ENCODE peak calls at places on chromosomes 16 and 17, in eight cellular contexts. D, E, O, N, Q, B, K and R are unnamed samples.

GRCh38 chr16:31487720-31488629 is 5.1 kb downstream of the SLC5A2 start:
- DNase-seq in E (peak), O (peak), N (peak), K (peak), Q (peak), D (peak), B (peak), R (peak)

GRCh38 chr16:66478733-66479511 is 51.8 kb downstream of the BEAN1 start:
- DNase-seq in K (peak), Q (peak), N (peak), E (peak), D (peak), B (peak), O (peak), R (peak)

GRCh38 chr16:966505-966904 is 4.3 kb downstream of the LMF1 start:
- DNase-seq in D (no peak), B (no peak), K (no peak), O (no peak), Q (no peak), E (no peak), N (no peak), R (no peak)

GRCh38 chr16:56985288-56985961 is 3.9 kb upstream of the NLRC5 start:
- DNase-seq in E (peak), D (peak), K (peak), B (no peak), O (peak), Q (peak), N (peak), R (no peak)

GRCh38 chr17:34199932-34200534 is 55.1 kb upstream of the CCL2 start:
- DNase-seq in E (peak), O (peak), B (peak), D (peak), N (peak), K (peak), Q (peak), R (peak)

GRCh38 chr16:4654946-4655590 is 30.4 kb downstream of the MGRN1 start:
- DNase-seq in B (no peak), O (no peak), D (no peak), Q (no peak), N (no peak), K (no peak), E (no peak), R (no peak)

GRCh38 chr16:57761957-57762356 is 26.4 kb downstream of the KATNB1 start:
- DNase-seq in E (no peak), B (no peak), K (no peak), Q (no peak), D (no peak), N (no peak), O (no peak), R (no peak)

GRCh38 chr17:40850287-40850972 is 16.6 kb downstream of the KRT12 start:
- DNase-seq in O (peak), Q (no peak), E (peak), B (no peak), N (no peak), D (peak), K (no peak), R (no peak)

GRCh38 chr17:61495161-61495857 is 43.1 kb downstream of the TBX4 start:
- DNase-seq in B (no peak), D (peak), O (peak), N (no peak), E (peak), Q (no peak), K (peak), R (no peak)

GRCh38 chr16:16139061-16139460 is 84.2 kb downstream of the ABCC6 start:
- DNase-seq in Q (no peak), N (no peak), D (no peak), B (no peak), K (no peak), O (no peak), E (no peak), R (no peak)

GRCh38 chr17:76540381-76541300 is 797 bp downstream of the PRCD start:
- DNase-seq in O (peak), K (peak), Q (peak), E (peak), N (peak), D (peak), B (peak), R (peak)

GRCh38 chr16:67884684-67885083 is at the start of gene NRN1L:
- DNase-seq in K (peak), E (peak), Q (peak), B (peak), N (peak), O (peak), D (peak), R (peak)

GRCh38 chr17:40516581-40517285 is 15.3 kb upstream of the TNS4 start:
- DNase-seq in Q (no peak), E (no peak), K (peak), O (no peak), B (no peak), D (no peak), N (peak), R (no peak)

GRCh38 chr16:58040496-58040846 is 14.9 kb downstream of the MMP15 start:
- DNase-seq in K (no peak), D (no peak), N (no peak), O (no peak), B (no peak), E (no peak), Q (no peak), R (no peak)

GRCh38 chr16:68902376-68903345 is 59.3 kb downstream of the TANGO6 start:
- DNase-seq in O (peak), Q (no peak), N (peak), E (peak), D (peak), B (peak), K (peak), R (peak)

GRCh38 chr17:42484304-42484703 is 25.6 kb downstream of the ATP6V0A1 start:
- DNase-seq in B (no peak), N (peak), D (no peak), O (no peak), Q (no peak), E (no peak), K (peak), R (no peak)

GRCh38 chr17:78240012-78240655 is 8.7 kb downstream of the TMEM235 start:
- DNase-seq in D (no peak), O (no peak), B (no peak), N (no peak), E (no peak), K (no peak), Q (no peak), R (no peak)

GRCh38 chr17:64950871-64951270 is 31.6 kb upstream of the LRRC37A3 start:
- DNase-seq in K (no peak), D (no peak), E (no peak), O (peak), Q (no peak), N (no peak), B (no peak), R (no peak)

GRCh38 chr17:67474081-67474661 is 97.1 kb downstream of the PITPNC1 start:
- DNase-seq in Q (peak), N (no peak), E (peak), O (peak), K (peak), B (no peak), D (no peak), R (no peak)

GRCh38 chr17:57615836-57616235 is 129.3 kb downstream of the CCDC182 start:
- DNase-seq in E (no peak), N (no peak), Q (no peak), D (no peak), K (no peak), O (no peak), B (no peak), R (no peak)

GRCh38 chr17:58166682-58167081 is at the start of gene OR4D2:
- DNase-seq in K (no peak), E (no peak), O (no peak), N (no peak), B (no peak), D (no peak), Q (no peak), R (no peak)

GRCh38 chr16:1038932-1039331 is 33.6 kb upstream of the SSTR5 start:
- DNase-seq in O (no peak), Q (peak), K (no peak), E (no peak), B (no peak), N (no peak), D (no peak), R (no peak)

GRCh38 chr17:42266918-42267766 is 9.0 kb downstream of the STAT5B start:
- DNase-seq in B (no peak), Q (no peak), K (peak), O (peak), N (no peak), E (peak), D (no peak), R (no peak)

GRCh38 chr17:36048061-36048460 is 16.0 kb upstream of the CCL18 start:
- DNase-seq in Q (no peak), E (no peak), O (no peak), B (no peak), K (no peak), D (no peak), N (no peak), R (no peak)

GRCh38 chr17:77445908-77446535 is 305.3 kb downstream of the SEC14L1 start:
- DNase-seq in Q (no peak), N (peak), E (no peak), O (peak), K (peak), D (no peak), B (no peak), R (no peak)

GRCh38 chr17:32327911-32328310 is 14.1 kb downstream of the C17orf75 start:
- DNase-seq in O (no peak), E (no peak), K (no peak), B (no peak), Q (no peak), N (no peak), D (no peak), R (no peak)

GRCh38 chr16:73016488-73016830 is 31.5 kb downstream of the ZFHX3 start:
- DNase-seq in N (no peak), K (no peak), E (no peak), Q (no peak), D (no peak), B (no peak), O (no peak), R (no peak)

GRCh38 chr16:84275562-84276151 is 19.0 kb upstream of the WFDC1 start:
- DNase-seq in Q (no peak), N (no peak), O (no peak), E (no peak), D (no peak), K (no peak), B (no peak), R (no peak)

GRCh38 chr17:46922804-46923635 is at the start of gene GOSR2:
- DNase-seq in E (peak), K (peak), N (peak), Q (peak), D (peak), B (peak), O (peak), R (peak)

GRCh38 chr17:79668344-79669250 is 57.7 kb upstream of the RBFOX3 start:
- DNase-seq in E (no peak), B (no peak), K (no peak), N (no peak), Q (no peak), O (no peak), D (no peak), R (no peak)

GRCh38 chr17:17677299-17678040 is 3.8 kb upstream of the RAI1 start:
- DNase-seq in K (no peak), N (no peak), B (no peak), O (no peak), E (no peak), Q (no peak), D (no peak), R (no peak)

GRCh38 chr16:16778322-16778721 is 399.4 kb downstream of the NPIPA7 start:
- DNase-seq in D (no peak), N (no peak), K (no peak), Q (no peak), E (no peak), O (no peak), B (no peak), R (peak)

GRCh38 chr17:46135126-46135812 is 58.0 kb downstream of the KANSL1 start:
- DNase-seq in Q (no peak), D (no peak), B (no peak), N (no peak), K (peak), O (peak), E (peak), R (no peak)

GRCh38 chr17:41340934-41341861 is 9.4 kb downstream of the KRT33A start:
- DNase-seq in E (no peak), Q (no peak), N (no peak), O (no peak), D (no peak), K (no peak), B (no peak), R (no peak)

GRCh38 chr16:55502801-55503366 is 6.0 kb upstream of the LPCAT2 start:
- DNase-seq in O (peak), K (peak), B (no peak), E (peak), D (peak), N (peak), Q (peak), R (peak)

GRCh38 chr16:86971251-86971650 is 345.9 kb downstream of the C16orf95 start:
- DNase-seq in O (no peak), E (no peak), K (no peak), B (no peak), D (no peak), Q (no peak), N (no peak), R (no peak)

GRCh38 chr17:75242461-75243042 is 18.9 kb downstream of the GGA3 start:
- DNase-seq in D (no peak), Q (no peak), N (peak), B (no peak), O (no peak), E (no peak), K (no peak), R (no peak)

GRCh38 chr16:69481901-69482341 is 57.5 kb downstream of the CYB5B start:
- DNase-seq in B (no peak), O (peak), K (peak), N (peak), Q (peak), D (peak), E (peak), R (no peak)

DNA sequence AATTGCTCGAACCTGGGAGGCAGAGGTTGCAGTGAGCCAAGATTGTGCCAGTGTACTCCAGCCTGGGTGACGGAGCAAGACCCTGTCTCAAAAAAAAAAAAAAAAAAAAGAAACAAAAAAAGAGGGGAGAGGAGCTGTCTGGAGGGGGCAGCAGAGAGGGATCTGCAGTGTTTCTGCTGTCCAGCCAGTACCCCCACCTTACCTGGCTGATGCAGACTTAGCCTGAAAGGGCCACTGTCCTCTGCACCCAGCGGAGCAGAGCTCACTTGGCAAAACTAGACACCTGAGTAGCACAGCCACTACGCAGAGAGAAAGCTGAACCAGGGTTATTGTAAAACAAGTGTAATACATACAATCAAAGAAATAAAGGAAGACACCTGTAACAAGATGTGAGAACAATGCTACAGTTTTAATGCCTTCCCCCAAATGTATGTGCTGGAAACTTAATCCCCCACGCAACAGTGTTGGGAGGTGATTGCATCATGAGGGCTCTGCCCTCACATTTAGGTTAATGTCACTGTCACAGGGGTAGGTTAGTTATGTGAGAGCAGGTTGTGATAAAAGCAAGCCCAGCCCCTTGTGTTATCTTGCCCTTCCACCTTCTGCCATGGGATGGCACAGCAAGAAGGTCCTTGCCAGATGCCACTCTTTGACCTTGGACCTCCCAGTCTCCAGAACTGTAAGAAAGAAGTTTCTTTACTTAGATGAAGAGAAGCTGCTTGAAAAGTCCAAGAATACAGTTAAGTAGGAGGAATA is 211.2 kb downstream of the RPTOR start:
- DNase-seq in N (no peak), D (no peak), K (no peak), O (no peak), B (peak), Q (no peak), E (no peak), R (no peak)
- TF ChIP-seq CTCF in N (no peak), D (no peak), K (peak), O (peak), B (no peak), Q (no peak), E (no peak), R (no peak)

DNA sequence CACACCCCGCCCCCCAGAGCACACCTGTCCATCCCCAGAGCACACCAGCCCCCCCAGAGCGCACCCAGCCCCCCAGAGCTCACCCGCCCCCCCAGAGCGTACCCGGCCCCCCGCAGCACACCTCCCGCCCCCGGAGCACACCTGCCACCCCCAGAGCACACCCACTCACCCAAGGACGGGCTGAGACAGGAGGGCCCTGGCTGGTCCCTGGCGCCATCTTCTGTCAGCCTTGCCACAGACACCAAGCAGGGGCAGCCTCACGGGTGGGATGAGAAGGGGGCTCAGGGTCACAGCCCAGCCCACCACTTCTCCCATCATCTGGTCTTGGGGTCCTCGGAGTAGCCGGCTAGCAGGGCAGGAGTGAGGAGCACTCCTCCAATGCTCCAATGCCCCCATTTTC is 31.8 kb downstream of the PIEZO1 start:
- DNase-seq in D (no peak), B (no peak), Q (no peak), K (no peak), O (no peak), E (no peak), N (no peak), R (no peak)
- TF ChIP-seq CTCF in D (no peak), B (no peak), Q (no peak), K (no peak), O (no peak), E (no peak), N (no peak), R (no peak)

GRCh38 chr17:48211011-48211410 is 103.4 kb downstream of the SNX11 start:
- DNase-seq in B (no peak), N (no peak), E (no peak), K (no peak), D (no peak), O (no peak), Q (no peak), R (no peak)

GRCh38 chr17:48219605-48220004 is 112.0 kb downstream of the SNX11 start:
- DNase-seq in O (no peak), N (no peak), D (no peak), B (no peak), Q (no peak), K (no peak), E (no peak), R (no peak)

GRCh38 chr17:48211787-48212186 is 104.2 kb downstream of the SNX11 start:
- DNase-seq in D (no peak), B (no peak), Q (no peak), N (no peak), O (no peak), E (no peak), K (no peak), R (no peak)

GRCh38 chr17:48213797-48214196 is 106.2 kb downstream of the SNX11 start:
- DNase-seq in D (no peak), N (no peak), Q (no peak), O (no peak), E (no peak), K (no peak), B (no peak), R (no peak)

DNA sequence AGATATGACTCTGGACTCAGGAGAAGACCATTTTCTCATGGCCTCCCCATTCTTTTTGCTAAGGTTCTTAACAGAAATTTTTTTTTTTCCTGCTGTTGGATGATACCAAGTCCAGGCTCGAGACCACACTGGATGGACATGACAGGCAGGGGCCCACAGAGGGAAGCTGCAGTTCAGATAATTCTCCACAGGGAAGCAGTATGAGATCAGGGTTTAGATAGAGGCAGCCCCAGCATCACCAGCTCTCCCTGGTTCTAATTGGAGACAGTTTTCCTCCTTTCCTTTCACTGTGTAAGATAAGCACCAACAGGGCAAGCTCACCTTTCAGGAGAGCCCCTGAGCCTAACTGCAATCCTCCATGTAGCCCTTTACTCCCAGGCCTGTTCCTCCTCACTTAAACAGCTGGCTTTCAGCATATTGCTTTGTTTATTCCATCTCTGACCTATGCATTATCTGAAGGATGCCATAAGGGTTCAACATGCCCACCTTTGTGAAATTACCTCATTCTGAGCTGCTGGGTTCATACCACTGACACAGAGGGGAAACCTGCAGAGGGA is 108.1 kb downstream of the SNX11 start:
- DNase-seq in N (peak), K (peak), B (peak), O (peak), D (peak), E (peak), Q (no peak), R (peak)
- TF ChIP-seq CTCF in N (peak), K (peak), B (peak), O (peak), D (peak), E (peak), Q (peak), R (peak)

GRCh38 chr17:8226536-8227237 is 16.3 kb upstream of the AURKB start:
- DNase-seq in D (peak), B (peak), Q (peak), K (peak), N (peak), E (peak), O (peak), R (peak)
- TF ChIP-seq CTCF in D (no peak), B (no peak), Q (no peak), K (no peak), N (no peak), E (no peak), O (no peak), R (no peak)